ENCODE peak calls at places on chromosomes 6 and 20, in nine cellular contexts. H, M, C, B, N, O, Z, I and D are unnamed samples.

GRCh38 chr6:101722991-101723579 is 329.6 kb downstream of the GRIK2 start:
- DNase-seq in O (no peak), Z (no peak), N (no peak), H (no peak), B (peak; percentile 89), M (no peak), I (no peak), C (no peak), D (peak; percentile 79)

GRCh38 chr20:35991142-35991771 is 22.9 kb downstream of the CNBD2 start:
- DNase-seq in Z (no peak), O (no peak), H (no peak), C (no peak), I (peak; percentile 25), M (no peak), N (no peak), B (peak; percentile 74), D (peak; percentile 42)

GRCh38 chr6:52992980-52993379 is 2.1 kb downstream of the GSTA4 start:
- DNase-seq in I (no peak), N (no peak), O (no peak), C (no peak), H (no peak), B (peak; percentile 80), Z (no peak), M (no peak), D (no peak)

GRCh38 chr20:3749689-3750639 is 17.5 kb downstream of the HSPA12B start:
- DNase-seq in C (peak; percentile 68), O (peak; percentile 46), N (no peak), Z (no peak), H (no peak), B (no peak), M (peak; percentile 24), I (no peak), D (no peak)

GRCh38 chr6:128438311-128438916 is 82.0 kb downstream of the PTPRK start:
- DNase-seq in H (no peak), Z (no peak), B (peak; percentile 28), I (no peak), O (no peak), C (no peak), M (no peak), N (no peak), D (peak; percentile 10)

GRCh38 chr6:91462236-91462635 is 875.4 kb upstream of the MAP3K7 start:
- DNase-seq in Z (no peak), I (no peak), N (no peak), H (no peak), B (no peak), O (no peak), C (no peak), M (no peak), D (peak; percentile 5)

GRCh38 chr6:136405410-136406029 is 115.9 kb upstream of the BCLAF1 start:
- DNase-seq in O (no peak), H (no peak), Z (no peak), C (no peak), N (no peak), B (peak; percentile 13), I (peak; percentile 24), M (no peak), D (no peak)

GRCh38 chr6:42028234-42029061 is 21.9 kb upstream of the TAF8 start:
- DNase-seq in Z (no peak), C (no peak), N (no peak), B (peak; percentile 88), O (no peak), H (no peak), M (no peak), I (no peak), D (peak; percentile 87)

GRCh38 chr6:39130691-39131090 is 15.7 kb upstream of the SAYSD1 start:
- DNase-seq in H (no peak), M (no peak), N (no peak), O (no peak), I (no peak), C (no peak), Z (no peak), B (no peak), D (no peak)

GRCh38 chr6:75504902-75505233 is 11.3 kb upstream of the FILIP1 start:
- DNase-seq in N (no peak), M (no peak), H (no peak), B (peak; percentile 45), C (no peak), O (no peak), I (no peak), Z (no peak), D (no peak)